ENCODE peak calls at places on chromosomes 5 and 9, in seven cellular contexts. V is anterior cingulate cortex; S is fibroblast of pulmonary artery; N is stimulated activated CD4-positive, alpha-beta T cell treated with anti-CD3 and anti-CD28 coated beads, Interleukin-15, amount 100 ng/mL, for 1 hour; J is HCEC 1CT; W is T-helper 2 cell; K is stimulated activated naive CD8-positive, alpha-beta T cell treated with anti-CD3 and anti-CD28 coated beads, Interleukin-15, Interleukin-2, amounts not matched to agents 100 U/mL and 50 U/mL, for 24 hours. D is an unnamed sample.

GRCh38 chr5:32413466-32414263 is 30.9 kb downstream of the ZFR start:
- DNase-seq in V (no peak), S (peak), N (no peak), J (no peak), W (no peak), K (no peak), D (no peak)

GRCh38 chr5:139473565-139473964 is 2.8 kb downstream of the SMIM33 start:
- DNase-seq in V (no peak), S (peak), N (no peak), J (no peak), W (no peak), K (no peak), D (no peak)

GRCh38 chr9:128056887-128057723 is 10.0 kb downstream of the NAIF1 start:
- DNase-seq in V (no peak), S (no peak), N (no peak), J (no peak), W (no peak), K (no peak), D (no peak)

GRCh38 chr5:6715758-6716633 is 2.8 kb downstream of the TENT4A start:
- DNase-seq in V (no peak), S (no peak), N (no peak), J (no peak), W (no peak), K (no peak), D (peak)

GRCh38 chr9:95383845-95384244 is 66.3 kb upstream of the FANCC start:
- DNase-seq in V (no peak), S (no peak), N (no peak), J (no peak), W (no peak), K (no peak), D (no peak)

GRCh38 chr5:91302958-91303357 is 80.2 kb downstream of the ARRDC3 start:
- DNase-seq in V (no peak), S (no peak), N (no peak), J (no peak), W (no peak), K (no peak), D (no peak)

GRCh38 chr5:173598686-173599085 is 17.8 kb downstream of the BOD1 start:
- DNase-seq in V (no peak), S (no peak), N (no peak), J (no peak), W (no peak), K (no peak), D (no peak)

GRCh38 chr5:131109540-131110255 is 55.4 kb downstream of the HINT1 start:
- DNase-seq in V (no peak), S (peak), N (no peak), J (peak), W (no peak), K (peak), D (no peak)

GRCh38 chr9:91815896-91816295 is 134.1 kb downstream of the ROR2 start:
- DNase-seq in V (no peak), S (no peak), N (no peak), J (no peak), W (no peak), K (no peak), D (peak)

GRCh38 chr9:137593176-137593575 is 2.9 kb upstream of the ZMYND19 start:
- DNase-seq in V (no peak), S (no peak), N (no peak), J (no peak), W (no peak), K (no peak), D (no peak)

GRCh38 chr9:137488330-137488653 is 29.2 kb upstream of the NSMF start:
- DNase-seq in V (no peak), S (peak), N (no peak), J (no peak), W (no peak), K (no peak), D (no peak)

GRCh38 chr5:14410068-14410941 is 171.3 kb upstream of the OTULINL start:
- DNase-seq in V (no peak), S (peak), N (no peak), J (no peak), W (no peak), K (no peak), D (no peak)

GRCh38 chr5:113678924-113679575 is 165.6 kb downstream of the YTHDC2 start:
- DNase-seq in V (no peak), S (peak), N (no peak), J (peak), W (no peak), K (peak), D (no peak)

GRCh38 chr9:132994410-132995120 is 16.1 kb downstream of the GFI1B start:
- DNase-seq in V (no peak), S (peak), N (no peak), J (peak), W (no peak), K (no peak), D (no peak)

GRCh38 chr5:31889131-31889561 is 250.2 kb downstream of the PDZD2 start:
- DNase-seq in V (no peak), S (no peak), N (no peak), J (no peak), W (no peak), K (no peak), D (no peak)

GRCh38 chr5:1089621-1090040 is 22.2 kb downstream of the SLC12A7 start:
- DNase-seq in V (no peak), S (no peak), N (no peak), J (no peak), W (no peak), K (no peak), D (no peak)

GRCh38 chr5:9045946-9046345 is 499.9 kb downstream of the SEMA5A start:
- DNase-seq in V (no peak), S (no peak), N (no peak), J (no peak), W (no peak), K (no peak), D (no peak)

GRCh38 chr5:132422720-132423442 is 53.4 kb downstream of the SLC22A5 start:
- DNase-seq in V (no peak), S (peak), N (no peak), J (peak), W (no peak), K (no peak), D (no peak)

GRCh38 chr9:81613002-81613750 is 76.2 kb downstream of the TLE1 start:
- DNase-seq in V (peak), S (peak), N (no peak), J (peak), W (no peak), K (no peak), D (no peak)

GRCh38 chr5:67577424-67577823 is 380.8 kb upstream of the CD180 start:
- DNase-seq in V (no peak), S (peak), N (no peak), J (peak), W (no peak), K (no peak), D (no peak)

GRCh38 chr5:20601678-20602100 is 613.7 kb upstream of the CDH18 start:
- DNase-seq in V (no peak), S (peak), N (no peak), J (peak), W (no peak), K (no peak), D (no peak)

GRCh38 chr9:123912167-123912897 is 17.6 kb downstream of the DENND1A start:
- DNase-seq in V (no peak), S (no peak), N (no peak), J (no peak), W (no peak), K (no peak), D (no peak)

GRCh38 chr9:26870292-26870691 is 22.3 kb downstream of the CAAP1 start:
- DNase-seq in V (no peak), S (peak), N (no peak), J (peak), W (no peak), K (no peak), D (no peak)

GRCh38 chr5:149549461-149550266 is 1.6 kb downstream of the CSNK1A1 start:
- DNase-seq in V (peak), S (peak), N (no peak), J (peak), W (no peak), K (peak), D (peak)

GRCh38 chr5:157994906-157995519 is 136.1 kb upstream of the CLINT1 start:
- DNase-seq in V (peak), S (peak), N (no peak), J (peak), W (no peak), K (peak), D (no peak)

GRCh38 chr5:55278778-55279177 is 28.7 kb downstream of the DHX29 start:
- DNase-seq in V (no peak), S (no peak), N (no peak), J (peak), W (no peak), K (no peak), D (no peak)

GRCh38 chr9:110799396-110799795 is 130.8 kb downstream of the MUSK start:
- DNase-seq in V (no peak), S (no peak), N (no peak), J (peak), W (no peak), K (no peak), D (no peak)

GRCh38 chr9:2727966-2728613 is 10.8 kb downstream of the KCNV2 start:
- DNase-seq in V (no peak), S (peak), N (no peak), J (peak), W (no peak), K (no peak), D (no peak)

GRCh38 chr9:113955076-113955752 is 79.1 kb downstream of the ZNF618 start:
- DNase-seq in V (no peak), S (peak), N (no peak), J (peak), W (no peak), K (no peak), D (peak)

GRCh38 chr9:116806075-116806474 is 119.0 kb downstream of the TRIM32 start:
- DNase-seq in V (no peak), S (peak), N (no peak), J (no peak), W (no peak), K (no peak), D (no peak)

GRCh38 chr9:92147030-92147853 is 32.0 kb upstream of the SPTLC1 start:
- DNase-seq in V (no peak), S (peak), N (no peak), J (peak), W (no peak), K (no peak), D (no peak)

GRCh38 chr9:136686794-136687711 is at the start of gene AGPAT2:
- DNase-seq in V (no peak), S (no peak), N (peak), J (peak), W (peak), K (peak), D (no peak)

GRCh38 chr5:1840741-1841521 is 39.7 kb downstream of the NDUFS6 start:
- DNase-seq in V (no peak), S (peak), N (no peak), J (no peak), W (no peak), K (no peak), D (no peak)

GRCh38 chr5:146137967-146138403 is 32.6 kb upstream of the PLAC8L1 start:
- DNase-seq in V (no peak), S (peak), N (no peak), J (peak), W (no peak), K (no peak), D (no peak)

GRCh38 chr5:57816108-57816507 is 333.5 kb upstream of the ACTBL2 start:
- DNase-seq in V (no peak), S (peak), N (no peak), J (peak), W (no peak), K (no peak), D (no peak)

GRCh38 chr5:958701-959571 is 49.7 kb upstream of the NKD2 start:
- DNase-seq in V (no peak), S (peak), N (no peak), J (peak), W (no peak), K (no peak), D (peak)

D was measured in coronary artery.